ENCODE peak calls at places on chromosomes 6 and 20, in four cellular contexts. I, H, B and A are unnamed samples.
A peak's percentile ranks its signal among the peaks of the same experiment; 100 is the strongest.

GRCh38 chr6:45132059-45132458 is 196.1 kb upstream of the RUNX2 start:
- DNase-seq in H (no peak), I (no peak), B (no peak), A (no peak)

GRCh38 chr6:23218751-23219150 is 649.4 kb downstream of the HDGFL1 start:
- DNase-seq in B (no peak), I (no peak), H (no peak), A (no peak)

GRCh38 chr20:59723607-59724456 is 119.5 kb downstream of the PHACTR3 start:
- DNase-seq in B (no peak), I (no peak), H (no peak), A (no peak)

GRCh38 chr6:25835442-25836283 is 3.8 kb upstream of the SLC17A1 start:
- DNase-seq in B (no peak), H (peak; percentile 65), I (no peak), A (no peak)

GRCh38 chr6:149636116-149636515 is 12.4 kb downstream of the KATNA1 start:
- DNase-seq in H (no peak), I (peak; percentile 46), B (no peak), A (no peak)

GRCh38 chr6:91538622-91539021 is 951.8 kb upstream of the MAP3K7 start:
- DNase-seq in I (no peak), B (no peak), H (no peak), A (no peak)

GRCh38 chr20:40286991-40287531 is 402.0 kb downstream of the MAFB start:
- DNase-seq in B (no peak), H (no peak), I (no peak), A (no peak)

GRCh38 chr6:5518936-5519491 is 257.7 kb downstream of the FARS2 start:
- DNase-seq in I (no peak), H (no peak), B (no peak), A (no peak)

GRCh38 chr6:161228911-161229591 is 44.8 kb downstream of the AGPAT4 start:
- DNase-seq in I (no peak), B (peak; percentile 76), H (no peak), A (no peak)

GRCh38 chr6:9914951-9915350 is 499.9 kb downstream of the TFAP2A start:
- DNase-seq in I (no peak), H (no peak), B (no peak), A (no peak)

GRCh38 chr6:108897371-108897770 is 49.1 kb downstream of the ARMC2 start:
- DNase-seq in H (no peak), B (no peak), I (peak; percentile 54), A (no peak)

GRCh38 chr6:158205220-158205944 is 37.2 kb downstream of the GTF2H5 start:
- DNase-seq in I (no peak), H (peak; percentile 65), B (peak; percentile 53), A (peak; percentile 45)
- TF ChIP-seq CTCF in I (peak; percentile 11), H (peak; percentile 96), B (peak; percentile 64), A (peak; percentile 58)

GRCh38 chr20:57128051-57128757 is 138.2 kb downstream of the BMP7 start:
- DNase-seq in I (no peak), H (no peak), B (no peak), A (no peak)
- TF ChIP-seq NR3C1 in I (no peak), H (no peak), B (no peak), A (no peak)

GRCh38 chr20:63819224-63819917 is 11.7 kb downstream of the ZBTB46 start:
- DNase-seq in B (peak; percentile 57), H (peak; percentile 72), I (peak; percentile 52), A (no peak)
- TF ChIP-seq CTCF in B (peak; percentile 65), H (peak; percentile 76), I (peak; percentile 39), A (no peak)

GRCh38 chr6:1592852-1593251 is 16.9 kb upstream of the FOXC1 start:
- DNase-seq in H (no peak), B (no peak), I (no peak), A (no peak)

GRCh38 chr6:1593958-1594314 is 15.8 kb upstream of the FOXC1 start:
- DNase-seq in I (no peak), B (no peak), H (no peak), A (no peak)

GRCh38 chr6:1594495-1595200 is 15.1 kb upstream of the FOXC1 start:
- DNase-seq in B (no peak), I (no peak), H (no peak), A (no peak)

GRCh38 chr6:1591926-1592325 is 17.8 kb upstream of the FOXC1 start:
- DNase-seq in B (no peak), I (no peak), H (no peak), A (no peak)

GRCh38 chr6:1593286-1593957 is 16.3 kb upstream of the FOXC1 start:
- DNase-seq in H (no peak), I (no peak), B (no peak), A (no peak)
- TF ChIP-seq NR3C1 in H (no peak), I (no peak), B (no peak), A (no peak)

DNA sequence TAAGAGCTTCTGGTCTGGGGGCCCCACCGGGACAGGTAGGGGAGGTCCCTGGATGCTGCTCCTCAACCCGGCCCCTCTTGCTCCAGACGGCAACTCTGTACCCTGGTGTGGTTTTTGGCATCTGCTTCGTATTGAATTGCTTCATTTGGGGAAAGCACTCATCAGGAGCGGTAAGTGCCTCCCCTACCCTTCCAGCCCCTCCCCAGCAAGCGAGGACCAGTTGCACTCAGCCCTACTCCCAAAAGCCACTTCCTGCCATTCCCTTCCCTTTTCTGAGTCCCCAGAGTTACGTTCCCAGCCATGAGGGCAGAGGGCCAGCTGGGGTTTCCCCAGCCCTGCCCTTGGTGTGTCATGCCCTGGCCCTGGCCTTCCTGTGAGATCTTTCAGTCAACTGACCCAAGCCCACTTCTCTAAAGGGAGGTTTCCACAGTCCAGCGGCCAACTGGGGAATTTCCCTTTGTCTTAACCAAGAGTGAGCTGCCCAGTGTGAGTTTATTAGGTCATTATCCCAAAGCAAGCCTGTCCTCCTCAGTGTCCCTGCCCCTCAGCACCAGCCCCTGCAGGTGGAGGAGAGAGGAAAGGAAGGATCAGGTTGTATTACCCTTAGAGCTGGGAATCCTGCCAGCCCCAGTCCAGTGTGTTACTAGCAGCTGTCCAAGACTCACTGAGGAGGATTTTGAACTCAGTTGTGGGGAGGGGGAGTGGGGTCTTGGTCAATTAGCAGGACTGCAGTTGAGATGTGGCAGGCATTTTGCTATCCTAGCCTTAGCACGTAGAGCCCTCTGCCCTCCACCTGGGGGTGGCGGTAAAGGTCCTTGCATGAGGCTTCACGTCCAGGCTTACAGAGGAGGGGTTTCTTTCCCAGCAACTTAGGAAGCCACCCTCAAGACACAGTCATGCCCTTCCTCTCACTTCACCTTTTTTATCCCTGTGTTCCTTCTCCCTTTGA is 45.8 kb downstream of the TM9SF4 start:
- DNase-seq in I (peak; percentile 41), H (peak; percentile 67), B (peak; percentile 41), A (peak; percentile 70)
- TF ChIP-seq CTCF in I (no peak), H (peak; percentile 90), B (peak; percentile 47), A (no peak)

GRCh38 chr6:145878591-145879295 is 64.1 kb upstream of the FBXO30 start:
- DNase-seq in I (no peak), H (no peak), B (no peak), A (no peak)

GRCh38 chr6:145880361-145880760 is 65.8 kb upstream of the FBXO30 start:
- DNase-seq in H (no peak), I (no peak), B (no peak), A (no peak)

GRCh38 chr6:145872669-145873068 is 58.1 kb upstream of the FBXO30 start:
- DNase-seq in I (no peak), H (no peak), B (no peak), A (no peak)

GRCh38 chr6:145875496-145876244 is 61.1 kb upstream of the FBXO30 start:
- DNase-seq in B (no peak), H (no peak), I (no peak), A (no peak)
- TF ChIP-seq NR3C1 in B (no peak), H (no peak), I (no peak), A (no peak)

GRCh38 chr6:53987527-53987888 is 123.7 kb upstream of the MLIP start:
- DNase-seq in H (no peak), I (no peak), B (no peak), A (no peak)

GRCh38 chr6:53998293-53998692 is 113.0 kb upstream of the MLIP start:
- DNase-seq in I (no peak), H (peak; percentile 12), B (no peak), A (no peak)

GRCh38 chr6:53986721-53987526 is 124.3 kb upstream of the MLIP start:
- DNase-seq in I (no peak), B (no peak), H (no peak), A (no peak)

GRCh38 chr6:53994201-53994600 is 117.0 kb upstream of the MLIP start:
- DNase-seq in B (no peak), H (no peak), I (no peak), A (no peak)

GRCh38 chr6:53992522-53992921 is 118.7 kb upstream of the MLIP start:
- DNase-seq in I (no peak), B (no peak), H (no peak), A (no peak)
- TF ChIP-seq CTCF in I (no peak), B (no peak), H (no peak), A (no peak)

GRCh38 chr20:54194724-54195438 is 13.0 kb upstream of the PFDN4 start:
- DNase-seq in H (peak; percentile 100), B (no peak), I (peak; percentile 76), A (no peak)
- TF ChIP-seq NR3C1 in H (no peak), B (no peak), I (no peak), A (no peak)

DNA sequence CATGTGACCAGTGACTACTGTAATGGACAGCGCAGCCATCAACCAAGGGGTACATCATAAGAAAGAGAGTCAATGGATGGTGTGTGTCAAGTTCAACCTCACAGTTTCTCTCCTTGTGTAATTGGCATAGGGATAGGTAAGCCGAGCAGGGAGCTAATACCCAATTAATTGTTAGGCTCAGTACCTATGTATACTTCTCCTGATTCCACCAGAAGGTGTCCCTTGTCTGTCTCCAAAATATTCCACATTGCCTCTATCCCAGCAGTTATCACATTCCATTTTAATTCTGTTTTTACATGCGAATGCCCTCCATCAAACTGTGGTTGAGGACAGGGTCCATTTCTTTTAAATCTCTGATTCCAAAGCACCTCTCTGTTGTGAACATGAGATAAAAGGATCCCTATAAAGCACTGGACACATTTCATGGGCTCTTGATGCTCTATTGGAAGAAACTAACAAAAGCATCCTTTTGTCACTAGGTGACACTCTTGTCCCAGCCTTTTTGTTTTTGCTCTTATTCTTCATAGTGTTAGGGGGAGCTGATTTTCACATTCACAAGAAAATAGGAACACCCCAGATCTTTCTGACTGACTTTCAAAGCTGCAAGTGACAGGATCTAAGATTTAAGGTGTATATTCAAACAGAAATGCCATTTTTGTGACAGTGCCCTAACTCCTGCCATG is 38.9 kb downstream of the FBXO9 start:
- DNase-seq in H (peak; percentile 74), I (peak; percentile 22), B (no peak), A (no peak)
- TF ChIP-seq CTCF in H (peak; percentile 71), I (peak; percentile 36), B (no peak), A (no peak)